ENCODE peak calls at places on chromosomes 13 and 19, in five cellular contexts. H is H1, M is A549, X is H9, E is PC-3. G is an unnamed sample.

GRCh38 chr19:38003427-38004099 is 96.6 kb downstream of the SIPA1L3 start:
- DNase-seq in M (no peak), E (peak), X (peak), H (no peak), G (peak)

GRCh38 chr19:20278342-20278741 is 111.3 kb downstream of the ZNF486 start:
- DNase-seq in H (no peak), E (no peak), X (peak), M (no peak), G (peak)

GRCh38 chr13:53201454-53202225 is 173.0 kb downstream of the OLFM4 start:
- DNase-seq in H (no peak), M (no peak), X (peak), E (no peak), G (peak)

GRCh38 chr13:24165746-24166145 is 5.2 kb downstream of the SPATA13 start:
- DNase-seq in X (no peak), H (no peak), M (no peak), E (no peak), G (no peak)

GRCh38 chr19:55528030-55528801 is 8.7 kb downstream of the SBK2 start:
- DNase-seq in H (no peak), X (no peak), E (peak), M (no peak), G (no peak)

GRCh38 chr13:27117158-27117557 is 54.5 kb downstream of the USP12 start:
- DNase-seq in X (no peak), H (no peak), M (no peak), E (no peak), G (no peak)

GRCh38 chr13:51832471-51833152 is 12.4 kb downstream of the TMEM272 start:
- DNase-seq in X (peak), H (no peak), M (peak), E (peak), G (no peak)

GRCh38 chr13:24615114-24615513 is 65.1 kb upstream of the ATP12A start:
- DNase-seq in M (no peak), E (no peak), H (no peak), X (no peak), G (no peak)

GRCh38 chr19:37413243-37414084 is 42.6 kb downstream of the ZNF527 start:
- DNase-seq in X (no peak), M (no peak), H (no peak), E (no peak), G (no peak)

GRCh38 chr19:4914736-4915501 is 5.6 kb downstream of the UHRF1 start:
- DNase-seq in E (peak), X (no peak), M (peak), H (no peak), G (no peak)

GRCh38 chr13:40076765-40077362 is 421.4 kb downstream of the COG6 start:
- DNase-seq in H (no peak), X (no peak), E (peak), M (no peak), G (no peak)

GRCh38 chr13:76677047-76677446 is 209.2 kb downstream of the KCTD12 start:
- DNase-seq in M (no peak), X (no peak), E (no peak), H (no peak), G (no peak)

GRCh38 chr19:14408641-14409120 is 10.5 kb downstream of the DDX39A start:
- DNase-seq in E (no peak), X (no peak), H (no peak), M (no peak), G (no peak)

GRCh38 chr19:46856062-46857022 is 4.5 kb upstream of the ARHGAP35 start:
- DNase-seq in X (peak), M (peak), H (peak), E (peak), G (peak)

GRCh38 chr13:58979851-58980250 is 1183.9 kb downstream of the DIAPH3 start:
- DNase-seq in M (no peak), H (no peak), X (no peak), E (no peak), G (no peak)

GRCh38 chr19:47520343-47520806 is 5.5 kb upstream of the NAPA start:
- DNase-seq in M (no peak), X (no peak), E (peak), H (no peak), G (no peak)

GRCh38 chr19:39934584-39935233 is at the start of gene FCGBP:
- DNase-seq in M (no peak), X (no peak), E (no peak), H (no peak), G (no peak)

GRCh38 chr13:46211521-46212351 is at the start of gene LRRC63:
- DNase-seq in M (peak), E (peak), X (peak), H (no peak), G (peak)

GRCh38 chr19:47310819-47311218 is 1.2 kb downstream of the C5AR1 start:
- DNase-seq in M (peak), E (peak), X (no peak), H (no peak), G (no peak)

GRCh38 chr19:28731577-28731976 is 481.4 kb downstream of the UQCRFS1 start:
- DNase-seq in M (no peak), E (no peak), X (no peak), H (no peak), G (no peak)

GRCh38 chr19:28727835-28728159 is 485.2 kb downstream of the UQCRFS1 start:
- DNase-seq in E (no peak), H (no peak), X (no peak), M (no peak), G (no peak)

GRCh38 chr19:28726533-28726932 is 486.4 kb downstream of the UQCRFS1 start:
- DNase-seq in M (no peak), E (no peak), H (no peak), X (no peak), G (no peak)

GRCh38 chr19:28731113-28731512 is 481.8 kb downstream of the UQCRFS1 start:
- DNase-seq in X (no peak), H (no peak), E (no peak), M (no peak), G (no peak)

GRCh38 chr19:28727133-28727834 is 485.7 kb downstream of the UQCRFS1 start:
- DNase-seq in H (peak), M (no peak), E (no peak), X (peak), G (no peak)
- TF ChIP-seq CTCF in H (peak), M (no peak), E (no peak), X (no peak), G (no peak)

GRCh38 chr19:31338069-31338767 is 11.0 kb downstream of the TSHZ3 start:
- DNase-seq in X (peak), M (peak), H (no peak), E (no peak), G (peak)
- TF ChIP-seq CTCF in X (peak), M (peak), H (peak), E (peak), G (peak)

GRCh38 chr19:17043744-17044143 is 17.1 kb upstream of the CPAMD8 start:
- DNase-seq in X (no peak), E (no peak), M (no peak), H (no peak), G (no peak)
- TF ChIP-seq CTCF in X (no peak), E (no peak), M (no peak), H (no peak), G (no peak)

DNA sequence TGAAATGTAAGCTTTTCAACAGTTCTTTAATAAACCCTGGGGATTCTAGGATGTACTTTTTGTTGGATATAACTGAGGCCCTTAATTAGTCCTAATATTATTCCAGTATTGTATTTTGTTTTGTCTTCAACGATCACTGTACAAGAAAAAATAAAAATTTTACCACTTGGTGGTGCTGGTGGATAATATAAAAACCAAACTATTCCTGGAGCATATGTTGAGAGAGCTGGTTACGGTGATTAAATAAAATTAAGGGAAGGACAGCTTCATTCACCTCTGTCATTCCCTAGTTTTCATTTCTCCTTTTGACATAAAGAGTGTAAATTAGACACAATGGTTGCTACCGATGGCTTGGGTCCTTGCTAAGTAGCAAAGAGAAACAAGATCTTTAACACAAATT is 598.6 kb upstream of the PCDH20 start:
- DNase-seq in M (peak), E (peak), H (no peak), X (no peak), G (no peak)
- TF ChIP-seq CTCF in M (peak), E (peak), H (no peak), X (peak), G (peak)

DNA sequence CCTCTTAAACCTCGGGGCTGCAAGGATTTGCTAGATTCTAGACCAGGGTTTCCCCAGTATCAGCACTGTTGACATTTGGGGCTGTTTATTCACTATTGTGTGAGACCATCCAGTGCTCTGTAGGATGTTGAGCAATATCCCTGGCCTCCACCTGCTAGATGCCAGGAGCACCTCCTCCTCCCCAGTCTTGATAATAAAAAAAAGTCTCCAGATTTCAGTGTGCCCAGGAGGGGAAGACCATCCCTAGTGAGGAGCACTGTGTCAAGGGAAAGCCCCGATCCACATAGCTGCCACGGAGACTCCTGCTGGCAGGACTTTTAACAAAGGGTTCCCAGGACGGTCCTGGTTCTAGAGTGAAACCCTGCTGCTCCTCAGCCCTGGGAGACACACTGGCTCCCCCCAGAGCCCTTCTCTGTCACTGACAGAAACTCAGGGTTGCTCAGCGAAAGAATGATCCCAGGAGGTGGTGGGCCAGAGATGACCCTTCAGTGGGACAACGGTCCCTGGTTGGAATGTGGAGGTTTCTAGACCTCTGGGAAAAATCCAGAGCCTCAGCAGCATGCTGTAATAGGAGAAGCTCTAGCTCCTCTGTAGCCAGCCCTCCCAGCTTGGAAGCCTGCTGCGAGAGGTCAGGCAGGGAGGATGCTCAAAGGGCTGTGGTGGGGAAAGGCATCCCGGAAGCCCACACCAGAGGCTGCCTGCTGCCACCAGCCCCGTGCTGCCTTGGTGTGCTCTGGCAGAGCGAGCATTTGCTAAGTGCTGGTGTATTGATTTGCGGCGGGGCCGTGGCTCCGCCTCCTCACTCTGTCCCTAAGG is 20.3 kb downstream of the LYL1 start:
- DNase-seq in H (no peak), E (peak), M (peak), X (peak), G (no peak)
- TF ChIP-seq CTCF in H (peak), E (peak), M (peak), X (peak), G (peak)

GRCh38 chr19:15869109-15869555 is 28.7 kb downstream of the CYP4F2 start:
- DNase-seq in X (no peak), H (no peak), M (peak), E (peak), G (no peak)
- TF ChIP-seq CTCF in X (peak), H (peak), M (peak), E (peak), G (no peak)

GRCh38 chr13:110298566-110299321 is 8.2 kb downstream of the COL4A1 start:
- DNase-seq in H (no peak), E (no peak), X (peak), M (no peak), G (no peak)

GRCh38 chr13:110301606-110302131 is 5.3 kb downstream of the COL4A1 start:
- DNase-seq in X (no peak), M (no peak), H (no peak), E (no peak), G (no peak)

GRCh38 chr13:110302154-110302553 is 4.8 kb downstream of the COL4A1 start:
- DNase-seq in E (no peak), M (no peak), H (no peak), X (no peak), G (no peak)

GRCh38 chr13:110301083-110301482 is 5.9 kb downstream of the COL4A1 start:
- DNase-seq in M (no peak), E (no peak), X (no peak), H (no peak), G (no peak)

GRCh38 chr13:110300090-110300815 is 6.7 kb downstream of the COL4A1 start:
- DNase-seq in X (no peak), M (no peak), H (no peak), E (no peak), G (no peak)
- TF ChIP-seq CTCF in X (no peak), M (no peak), H (no peak), E (no peak), G (no peak)